ENCODE peak calls at places on chromosomes 16 and 17, in four cellular contexts. One of them, this sample, is unnamed.

GRCh38 chr16:79286646-79287423 is 313.7 kb downstream of the MAF start:
- DNase-seq in Kasumi-1: no peak
- DNase-seq in HL-60: peak; percentile 14
- DNase-seq in NCI-H1694: peak; percentile 75
- DNase-seq in this sample: peak; percentile 32

GRCh38 chr17:7767425-7768021 is 50.0 kb downstream of the DNAH2 start:
- DNase-seq in NCI-H1694: peak; percentile 33
- DNase-seq in HL-60: no peak
- DNase-seq in Kasumi-1: no peak
- DNase-seq in this sample: no peak

GRCh38 chr17:57004944-57005579 is 27.1 kb downstream of the SCPEP1 start:
- DNase-seq in NCI-H1694: peak; percentile 14
- DNase-seq in Kasumi-1: peak; percentile 86
- DNase-seq in HL-60: peak; percentile 74
- DNase-seq in this sample: no peak

GRCh38 chr16:4936991-4937781 is at the start of gene PPL:
- DNase-seq in NCI-H1694: no peak
- DNase-seq in Kasumi-1: no peak
- DNase-seq in HL-60: no peak
- DNase-seq in this sample: peak; percentile 93

GRCh38 chr16:73124665-73125064 is 76.7 kb upstream of the ZFHX3 start:
- DNase-seq in NCI-H1694: no peak
- DNase-seq in Kasumi-1: no peak
- DNase-seq in HL-60: peak; percentile 34
- DNase-seq in this sample: no peak

GRCh38 chr16:1812732-1813163 is 13.9 kb downstream of the HAGH start:
- DNase-seq in HL-60: peak; percentile 70
- DNase-seq in Kasumi-1: no peak
- DNase-seq in NCI-H1694: peak; percentile 18
- DNase-seq in this sample: peak; percentile 57

GRCh38 chr17:41919840-41920579 is 1.3 kb upstream of the ACLY start:
- DNase-seq in Kasumi-1: no peak
- DNase-seq in HL-60: peak; percentile 14
- DNase-seq in NCI-H1694: no peak
- DNase-seq in this sample: peak; percentile 13

GRCh38 chr16:29962344-29962994 is 590 bp downstream of the TMEM219 start:
- DNase-seq in Kasumi-1: peak; percentile 14
- DNase-seq in HL-60: peak; percentile 30
- DNase-seq in NCI-H1694: no peak
- DNase-seq in this sample: no peak

GRCh38 chr17:39144414-39144813 is 7.0 kb downstream of the PLXDC1 start:
- DNase-seq in HL-60: no peak
- DNase-seq in NCI-H1694: peak; percentile 90
- DNase-seq in Kasumi-1: no peak
- DNase-seq in this sample: no peak

GRCh38 chr16:27313422-27314160 is at the start of gene IL4R:
- DNase-seq in Kasumi-1: no peak
- DNase-seq in NCI-H1694: no peak
- DNase-seq in HL-60: peak; percentile 42
- DNase-seq in this sample: peak; percentile 78

GRCh38 chr16:76676356-76676755 is 399.2 kb downstream of the CNTNAP4 start:
- DNase-seq in NCI-H1694: no peak
- DNase-seq in Kasumi-1: no peak
- DNase-seq in HL-60: no peak
- DNase-seq in this sample: no peak

GRCh38 chr16:12679660-12680272 is 123.9 kb downstream of the CPPED1 start:
- DNase-seq in NCI-H1694: no peak
- DNase-seq in HL-60: no peak
- DNase-seq in Kasumi-1: no peak
- DNase-seq in this sample: no peak

GRCh38 chr17:1045456-1045855 is 48.5 kb downstream of the TIMM22 start:
- DNase-seq in HL-60: no peak
- DNase-seq in NCI-H1694: no peak
- DNase-seq in Kasumi-1: no peak
- DNase-seq in this sample: no peak

GRCh38 chr17:19386276-19386863 is 620 bp downstream of the MFAP4 start:
- DNase-seq in NCI-H1694: no peak
- DNase-seq in Kasumi-1: peak; percentile 29
- DNase-seq in HL-60: peak; percentile 80
- DNase-seq in this sample: peak; percentile 27

GRCh38 chr17:3378321-3378720 is 7.8 kb downstream of the OR3A2 start:
- DNase-seq in NCI-H1694: no peak
- DNase-seq in Kasumi-1: no peak
- DNase-seq in HL-60: no peak
- DNase-seq in this sample: no peak

GRCh38 chr17:27569257-27569722 is 61.7 kb upstream of the LGALS9 start:
- DNase-seq in HL-60: peak; percentile 62
- DNase-seq in Kasumi-1: peak; percentile 15
- DNase-seq in NCI-H1694: no peak
- DNase-seq in this sample: peak; percentile 51

GRCh38 chr17:73506470-73507435 is 137.5 kb downstream of the SDK2 start:
- DNase-seq in Kasumi-1: no peak
- DNase-seq in HL-60: no peak
- DNase-seq in NCI-H1694: no peak
- DNase-seq in this sample: no peak

GRCh38 chr16:74909665-74910064 is 75.3 kb downstream of the WDR59 start:
- DNase-seq in HL-60: no peak
- DNase-seq in Kasumi-1: no peak
- DNase-seq in NCI-H1694: no peak
- DNase-seq in this sample: no peak